ENCODE peak calls at places on chromosomes 6 and 20, in four cellular contexts. C, O, J and W are unnamed samples.
A peak's percentile ranks its signal among the peaks of the same experiment; 100 is the strongest.

GRCh38 chr6:36745283-36745682 is 47.7 kb downstream of the RAB44 start:
- DNase-seq in J (no peak), O (no peak), C (no peak), W (no peak)

GRCh38 chr6:134549854-134550253 is 231.9 kb upstream of the SGK1 start:
- DNase-seq in C (no peak), O (no peak), J (peak; percentile 50), W (no peak)

GRCh38 chr20:732727-733126 is 35.6 kb downstream of the SLC52A3 start:
- DNase-seq in J (no peak), C (no peak), O (no peak), W (no peak)

GRCh38 chr20:51526754-51527153 is 15.8 kb downstream of the NFATC2 start:
- DNase-seq in C (no peak), J (no peak), O (no peak), W (no peak)

GRCh38 chr20:11814276-11814675 is 103.4 kb upstream of the BTBD3 start:
- DNase-seq in J (peak; percentile 29), C (no peak), O (peak; percentile 74), W (peak; percentile 58)

GRCh38 chr6:43407296-43407695 is 20.0 kb upstream of the ABCC10 start:
- DNase-seq in C (no peak), J (no peak), O (no peak), W (no peak)

GRCh38 chr6:56482525-56482924 is 160.2 kb downstream of the DST start:
- DNase-seq in J (no peak), O (no peak), C (no peak), W (no peak)

GRCh38 chr6:88119769-88120168 is 46.4 kb downstream of the CNR1 start:
- DNase-seq in C (no peak), O (no peak), J (peak; percentile 2), W (no peak)

GRCh38 chr6:121520337-121521163 is 85.1 kb downstream of the GJA1 start:
- DNase-seq in O (peak; percentile 87), C (no peak), J (peak; percentile 47), W (peak; percentile 86)

GRCh38 chr20:17558154-17558940 is 11.5 kb upstream of the DSTN start:
- DNase-seq in O (peak; percentile 96), C (no peak), J (peak; percentile 89), W (peak; percentile 93)

GRCh38 chr20:33561981-33562601 is 72.2 kb downstream of the CBFA2T2 start:
- DNase-seq in O (peak; percentile 94), C (peak; percentile 65), J (peak; percentile 94), W (peak; percentile 95)

GRCh38 chr20:51650685-51651134 is 108.2 kb upstream of the NFATC2 start:
- DNase-seq in J (peak; percentile 73), O (peak; percentile 77), C (no peak), W (peak; percentile 68)

GRCh38 chr6:45116714-45117410 is 211.3 kb upstream of the RUNX2 start:
- DNase-seq in C (no peak), O (peak; percentile 22), J (peak; percentile 74), W (peak; percentile 90)

GRCh38 chr6:45112711-45113110 is 215.4 kb upstream of the RUNX2 start:
- DNase-seq in J (no peak), C (no peak), O (no peak), W (peak; percentile 10)

GRCh38 chr6:45118684-45119230 is 209.4 kb upstream of the RUNX2 start:
- DNase-seq in J (no peak), C (no peak), O (no peak), W (no peak)

GRCh38 chr6:45115696-45116095 is 212.4 kb upstream of the RUNX2 start:
- DNase-seq in C (no peak), J (peak; percentile 60), O (peak; percentile 14), W (peak; percentile 57)
- H3K4me3 ChIP-seq in C (no peak overlapping the region), J (no peak overlapping the region), O (no peak overlapping the region), W (no peak overlapping the region)

DNA sequence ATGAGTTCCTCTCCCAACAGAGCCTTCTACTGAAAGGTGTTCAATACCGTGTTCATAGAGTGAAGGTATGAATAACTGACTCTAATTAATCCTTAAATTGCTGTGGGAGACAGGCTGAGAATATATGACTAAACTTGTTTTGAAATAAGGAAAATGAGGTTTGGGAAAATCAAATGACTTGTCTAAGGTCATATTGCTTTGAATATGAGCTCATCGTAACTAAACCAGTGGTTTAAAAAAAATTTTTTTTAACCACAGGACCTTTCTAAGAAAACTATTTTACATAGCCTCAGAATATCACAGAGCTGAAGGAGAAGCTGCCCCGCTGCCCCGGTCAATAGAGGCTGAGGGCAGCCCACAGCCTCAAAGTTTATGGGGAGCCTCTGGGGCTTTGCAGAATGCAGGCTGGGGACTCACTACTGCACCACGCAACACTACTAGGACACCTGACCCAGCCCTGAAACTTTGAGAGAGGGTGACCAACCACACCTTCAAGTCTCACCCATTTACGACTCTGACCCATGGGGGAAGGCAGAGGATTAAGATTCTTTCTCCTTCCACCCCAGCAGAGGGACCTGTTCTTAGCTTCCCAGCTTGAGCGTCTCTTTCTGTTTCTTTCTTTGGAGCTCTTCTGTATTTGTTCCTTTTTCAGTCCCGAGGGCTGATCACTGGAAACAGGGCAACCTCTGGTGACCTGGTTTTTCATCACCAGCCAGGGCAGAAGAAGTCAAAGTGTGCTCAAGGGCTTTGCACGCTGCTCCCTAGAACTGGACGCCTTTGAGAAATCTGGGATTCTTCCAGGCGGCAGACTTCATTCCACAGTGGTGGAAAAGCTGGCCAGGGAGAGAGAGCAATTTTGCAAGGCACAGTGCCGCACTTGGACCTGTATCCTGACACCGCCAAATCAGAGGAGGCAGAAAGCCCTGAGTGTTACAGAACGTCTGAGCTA is 220.2 kb downstream of the ATXN1 start:
- DNase-seq in O (no peak), J (peak; percentile 35), C (peak; percentile 20), W (peak; percentile 45)
- H3K4me3 ChIP-seq in O (no peak overlapping the region), J (no peak overlapping the region), C (peak overlapping the region; percentile 32), W (no peak overlapping the region)

GRCh38 chr6:98041921-98042320 is 758.9 kb upstream of the MMS22L start:
- DNase-seq in J (no peak), O (no peak), C (no peak), W (no peak)
- H3K4me3 ChIP-seq in J (no peak overlapping the region), O (no peak overlapping the region), C (no peak overlapping the region), W (no peak overlapping the region)

GRCh38 chr20:5508044-5508443 is 191.3 kb upstream of the PROKR2 start:
- DNase-seq in J (no peak), C (no peak), O (no peak), W (no peak)

GRCh38 chr20:5509803-5510202 is 193.0 kb upstream of the PROKR2 start:
- DNase-seq in J (no peak), C (no peak), O (no peak), W (no peak)

GRCh38 chr20:5504061-5504739 is 187.4 kb upstream of the PROKR2 start:
- DNase-seq in C (peak; percentile 77), J (peak; percentile 60), O (no peak), W (peak; percentile 29)
- H3K4me3 ChIP-seq in C (peak overlapping the region; percentile 87), J (no peak overlapping the region), O (no peak overlapping the region), W (peak overlapping the region; percentile 74)

GRCh38 chr20:46058656-46059281 is 29.8 kb downstream of the SLC12A5 start:
- DNase-seq in C (no peak), J (no peak), O (no peak), W (no peak)
- H3K4me3 ChIP-seq in C (peak overlapping the region; percentile 55), J (no peak overlapping the region), O (no peak overlapping the region), W (no peak overlapping the region)

GRCh38 chr6:47698342-47698787 is at the start of gene ADGRF4:
- DNase-seq in O (peak; percentile 99), C (no peak), J (peak; percentile 80), W (peak; percentile 3)
- H3K4me3 ChIP-seq in O (peak within 1 kb of the TSS; percentile 55), C (no peak within 1 kb of the TSS), J (no peak within 1 kb of the TSS), W (no peak within 1 kb of the TSS)

GRCh38 chr6:160767019-160767646 is 65.1 kb downstream of the PLG start:
- DNase-seq in O (peak; percentile 57), J (peak; percentile 74), C (peak; percentile 57), W (peak; percentile 35)

GRCh38 chr6:160765412-160765811 is 63.4 kb downstream of the PLG start:
- DNase-seq in O (no peak), C (no peak), J (no peak), W (no peak)

GRCh38 chr6:160767647-160768019 is 65.6 kb downstream of the PLG start:
- DNase-seq in J (no peak), O (no peak), C (no peak), W (no peak)

GRCh38 chr6:160768101-160768500 is 66.1 kb downstream of the PLG start:
- DNase-seq in J (no peak), O (no peak), C (no peak), W (no peak)

GRCh38 chr6:160766657-160767018 is 64.6 kb downstream of the PLG start:
- DNase-seq in J (no peak), C (no peak), O (no peak), W (no peak)
- H3K4me3 ChIP-seq in J (peak overlapping the region; percentile 48), C (peak overlapping the region; percentile 60), O (peak overlapping the region; percentile 50), W (no peak overlapping the region)